ENCODE peak calls at places on chromosome 17, in four cellular contexts. One of them, this sample, is unnamed.

GRCh38 chr17:42017866-42018200 is 594 bp upstream of the DNAJC7 start:
- DNase-seq in HepG2: peak
- DNase-seq in GM12878: no peak
- DNase-seq in K562: peak
- DNase-seq in this sample: no peak

GRCh38 chr17:71163121-71163812 is 957.6 kb upstream of the SOX9 start:
- DNase-seq in HepG2: no peak
- DNase-seq in GM12878: no peak
- DNase-seq in K562: no peak
- DNase-seq in this sample: peak

GRCh38 chr17:13671341-13671740 is 69.6 kb upstream of the HS3ST3A1 start:
- DNase-seq in HepG2: no peak
- DNase-seq in GM12878: no peak
- DNase-seq in K562: no peak
- DNase-seq in this sample: no peak

GRCh38 chr17:58520843-58521430 is 6.5 kb upstream of the MTMR4 start:
- DNase-seq in HepG2: peak
- DNase-seq in GM12878: no peak
- DNase-seq in K562: no peak
- DNase-seq in this sample: peak

GRCh38 chr17:35614835-35615234 is 27.7 kb downstream of the AP2B1 start:
- DNase-seq in HepG2: no peak
- DNase-seq in GM12878: no peak
- DNase-seq in K562: no peak
- DNase-seq in this sample: no peak

GRCh38 chr17:37787055-37787720 is 42.3 kb upstream of the HNF1B start:
- DNase-seq in HepG2: peak
- DNase-seq in GM12878: no peak
- DNase-seq in K562: no peak
- DNase-seq in this sample: no peak

GRCh38 chr17:73232587-73233373 is 28.9 kb downstream of the CPSF4L start:
- DNase-seq in HepG2: no peak
- DNase-seq in GM12878: no peak
- DNase-seq in K562: peak
- DNase-seq in this sample: peak

GRCh38 chr17:34665150-34665802 is 85.9 kb downstream of the TMEM132E start:
- DNase-seq in HepG2: no peak
- DNase-seq in GM12878: no peak
- DNase-seq in K562: no peak
- DNase-seq in this sample: no peak

GRCh38 chr17:2853722-2854580 is 57.7 kb downstream of the RAP1GAP2 start:
- DNase-seq in HepG2: no peak
- DNase-seq in GM12878: no peak
- DNase-seq in K562: no peak
- DNase-seq in this sample: peak

GRCh38 chr17:57669671-57670529 is 75.2 kb downstream of the CCDC182 start:
- DNase-seq in HepG2: no peak
- DNase-seq in GM12878: no peak
- DNase-seq in K562: no peak
- DNase-seq in this sample: no peak

GRCh38 chr17:394718-395095 is 42.1 kb upstream of the RPH3AL start:
- DNase-seq in HepG2: no peak
- DNase-seq in GM12878: no peak
- DNase-seq in K562: no peak
- DNase-seq in this sample: no peak

GRCh38 chr17:41539071-41539492 is 11.0 kb upstream of the KRT19 start:
- DNase-seq in HepG2: peak
- DNase-seq in GM12878: no peak
- DNase-seq in K562: no peak
- DNase-seq in this sample: no peak

GRCh38 chr17:75153854-75154194 is 488 bp downstream of the JPT1 start:
- DNase-seq in HepG2: no peak
- DNase-seq in GM12878: no peak
- DNase-seq in K562: peak
- DNase-seq in this sample: no peak

GRCh38 chr17:15048933-15049539 is 216.1 kb downstream of the PMP22 start:
- DNase-seq in HepG2: no peak
- DNase-seq in GM12878: no peak
- DNase-seq in K562: no peak
- DNase-seq in this sample: no peak

GRCh38 chr17:65154770-65155589 is 17.8 kb downstream of the RGS9 start:
- DNase-seq in HepG2: no peak
- DNase-seq in GM12878: no peak
- DNase-seq in K562: no peak
- DNase-seq in this sample: no peak

GRCh38 chr17:54901230-54901847 is 687 bp downstream of the TOM1L1 start:
- DNase-seq in HepG2: peak
- DNase-seq in GM12878: no peak
- DNase-seq in K562: peak
- DNase-seq in this sample: peak

GRCh38 chr17:76538941-76539340 is 903 bp upstream of the PRCD start:
- DNase-seq in HepG2: no peak
- DNase-seq in GM12878: no peak
- DNase-seq in K562: no peak
- DNase-seq in this sample: no peak

GRCh38 chr17:20121359-20122235 is 112.4 kb downstream of the SPECC1 start:
- DNase-seq in HepG2: peak
- DNase-seq in GM12878: peak
- DNase-seq in K562: peak
- DNase-seq in this sample: peak

GRCh38 chr17:40347319-40348135 is 17.0 kb downstream of the GJD3 start:
- DNase-seq in HepG2: no peak
- DNase-seq in GM12878: no peak
- DNase-seq in K562: peak
- DNase-seq in this sample: no peak

DNA sequence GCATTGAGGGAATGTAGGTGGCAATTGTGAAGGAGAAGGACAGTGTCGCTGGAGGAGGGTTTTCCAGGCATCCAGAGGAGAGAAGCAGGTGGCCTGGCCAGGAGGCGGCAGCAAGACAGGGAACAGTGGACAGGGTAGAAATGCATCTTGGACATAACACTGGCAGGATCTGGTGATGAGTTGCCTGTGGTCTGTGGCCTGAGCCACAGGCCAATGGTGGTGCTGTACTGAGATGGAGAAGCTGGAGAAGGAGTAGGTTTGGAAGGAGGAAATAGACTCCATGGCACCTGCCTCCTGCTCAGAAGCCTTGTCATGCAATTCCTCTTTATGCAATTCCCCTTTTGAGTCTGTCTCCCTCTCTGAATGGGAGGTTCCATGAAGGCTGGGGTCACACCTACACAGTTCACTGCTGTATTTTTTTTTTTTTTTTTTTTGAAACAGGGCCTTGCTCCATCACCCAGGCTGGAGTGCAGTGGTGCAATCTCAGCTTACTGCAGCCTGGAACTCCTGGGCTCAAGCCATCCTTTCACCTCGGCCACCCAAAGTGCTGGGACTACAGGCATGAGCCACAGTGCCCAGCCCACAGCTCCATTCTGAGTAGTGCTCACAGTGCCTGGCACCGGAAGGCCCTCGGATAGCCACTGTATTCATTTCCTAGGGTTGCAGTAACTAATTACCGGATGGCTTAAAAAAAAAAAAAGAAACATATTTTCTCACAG is 13.5 kb upstream of the CACNG4 start:
- DNase-seq in HepG2: no peak
- DNase-seq in GM12878: no peak
- DNase-seq in K562: no peak
- DNase-seq in this sample: no peak
- TF ChIP-seq BHLHE40 in HepG2: no peak
- TF ChIP-seq BHLHE40 in GM12878: no peak
- TF ChIP-seq BHLHE40 in K562: no peak
- TF ChIP-seq BHLHE40 in this sample: no peak

DNA sequence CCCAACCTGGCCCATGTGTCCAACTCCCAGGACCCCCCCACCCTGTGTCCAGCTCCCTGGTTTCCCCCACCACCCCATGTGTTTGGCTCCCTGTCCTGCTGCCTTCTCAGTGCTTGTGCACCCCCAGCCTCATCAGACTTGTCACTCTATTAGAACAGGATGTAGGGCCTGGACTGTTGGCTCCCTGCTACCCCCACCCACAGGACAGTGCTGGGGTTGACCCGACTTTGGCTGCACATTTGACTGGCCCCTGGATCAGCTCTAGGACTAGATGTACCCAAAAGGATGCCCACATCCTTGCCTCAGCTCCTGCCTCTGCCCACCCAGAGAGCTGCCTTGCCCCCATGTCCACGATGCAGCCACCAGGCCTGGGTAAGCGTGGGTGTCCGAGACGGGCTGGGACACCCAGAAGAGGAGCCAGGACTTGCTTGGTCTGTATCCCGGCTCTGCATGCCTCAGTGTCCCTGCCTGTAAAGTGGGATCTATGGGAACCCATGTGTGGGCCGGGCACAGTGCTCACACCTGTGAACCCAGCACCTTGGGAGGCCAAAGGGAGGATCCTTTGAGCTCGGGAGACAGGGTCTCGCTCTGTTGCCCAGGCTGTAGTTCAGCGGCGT is 1.5 kb upstream of the CCDC57 start:
- DNase-seq in HepG2: no peak
- DNase-seq in GM12878: no peak
- DNase-seq in K562: no peak
- DNase-seq in this sample: no peak
- TF ChIP-seq FOXK2 in HepG2: no peak
- TF ChIP-seq FOXK2 in GM12878: no peak
- TF ChIP-seq FOXK2 in K562: no peak
- TF ChIP-seq FOXK2 in this sample: no peak

DNA sequence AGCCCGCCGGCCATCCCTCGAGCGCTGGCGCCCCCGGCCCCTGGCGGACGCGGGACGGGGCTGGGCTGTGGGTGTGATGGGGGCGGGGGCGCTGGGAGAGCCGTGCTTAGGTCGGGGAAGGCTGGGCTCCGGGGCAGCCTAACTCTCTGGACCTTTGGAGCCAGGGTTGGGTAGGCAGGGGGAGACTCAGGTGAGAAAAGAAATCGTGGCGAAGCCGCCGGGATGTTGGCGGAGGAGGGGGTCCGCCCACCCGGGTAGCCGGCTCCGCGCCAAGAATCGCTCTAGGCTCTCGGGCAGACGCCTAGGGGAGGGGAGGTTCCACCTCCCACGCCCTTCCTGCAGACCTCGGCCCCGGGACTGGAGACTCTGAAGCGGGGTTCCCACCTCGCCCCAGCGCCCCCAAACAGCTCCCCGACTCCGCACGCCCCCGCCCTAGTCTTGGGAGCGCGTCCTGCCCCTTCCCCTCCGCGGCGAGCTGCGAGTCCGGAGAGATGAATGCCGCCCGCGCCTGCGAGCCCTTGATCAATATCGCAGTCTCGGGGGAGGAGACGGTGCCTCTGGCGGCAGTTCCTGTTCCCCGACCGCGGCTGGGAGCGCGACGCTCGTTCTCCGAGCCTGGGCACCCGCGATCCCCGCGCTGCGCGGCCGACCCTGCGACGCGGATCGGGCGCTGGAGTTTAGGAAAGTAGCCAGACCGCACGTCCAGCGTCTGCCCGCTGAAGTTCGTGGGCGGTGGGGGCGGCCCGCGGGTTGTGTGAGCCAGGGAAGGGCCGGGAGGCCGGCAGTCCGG is 658 bp downstream of the CRHR1 start:
- DNase-seq in HepG2: peak
- DNase-seq in GM12878: no peak
- DNase-seq in K562: peak
- DNase-seq in this sample: peak
- TF ChIP-seq TARDBP in HepG2: no peak
- TF ChIP-seq TARDBP in GM12878: no peak
- TF ChIP-seq TARDBP in K562: no peak
- TF ChIP-seq TARDBP in this sample: no peak

DNA sequence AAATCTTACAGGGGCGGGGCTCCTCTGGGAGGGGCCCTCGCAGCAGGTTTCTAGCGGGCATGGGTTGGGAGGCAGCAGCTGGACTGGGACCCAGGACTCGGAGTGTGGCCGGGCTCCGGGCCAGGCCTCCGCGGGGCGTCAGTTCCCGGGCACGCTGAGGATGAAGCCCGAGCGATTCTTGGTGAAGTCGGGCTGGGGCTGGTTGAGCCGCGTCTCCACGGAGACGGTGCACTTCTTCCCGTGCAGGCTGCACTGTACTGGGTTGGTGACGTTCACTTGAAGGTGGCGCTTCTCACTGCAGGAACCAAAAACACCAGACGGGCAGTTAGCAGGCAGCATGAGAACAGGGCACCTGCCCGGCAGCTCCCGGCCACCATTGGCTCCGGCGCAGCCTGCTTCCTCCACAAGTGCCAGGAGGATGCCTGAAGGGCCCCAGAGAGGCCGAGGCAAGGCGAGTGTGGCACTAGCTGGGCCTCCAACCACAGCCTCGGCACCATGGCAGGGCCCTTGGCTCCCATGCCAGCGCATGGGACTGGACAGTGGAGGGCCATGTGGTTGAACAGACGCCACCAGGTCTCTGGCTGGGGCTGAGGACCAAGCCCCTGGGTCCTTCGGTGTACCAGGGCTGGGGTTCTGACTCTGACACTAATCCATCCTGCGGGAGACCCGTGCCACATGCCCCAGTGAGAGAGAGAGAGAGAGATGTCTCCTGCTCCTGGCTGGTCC is 8.0 kb downstream of the CDK5R1 start:
- DNase-seq in HepG2: no peak
- DNase-seq in GM12878: no peak
- DNase-seq in K562: no peak
- DNase-seq in this sample: no peak
- TF ChIP-seq BHLHE40 in HepG2: no peak
- TF ChIP-seq BHLHE40 in GM12878: no peak
- TF ChIP-seq BHLHE40 in K562: no peak
- TF ChIP-seq BHLHE40 in this sample: no peak

DNA sequence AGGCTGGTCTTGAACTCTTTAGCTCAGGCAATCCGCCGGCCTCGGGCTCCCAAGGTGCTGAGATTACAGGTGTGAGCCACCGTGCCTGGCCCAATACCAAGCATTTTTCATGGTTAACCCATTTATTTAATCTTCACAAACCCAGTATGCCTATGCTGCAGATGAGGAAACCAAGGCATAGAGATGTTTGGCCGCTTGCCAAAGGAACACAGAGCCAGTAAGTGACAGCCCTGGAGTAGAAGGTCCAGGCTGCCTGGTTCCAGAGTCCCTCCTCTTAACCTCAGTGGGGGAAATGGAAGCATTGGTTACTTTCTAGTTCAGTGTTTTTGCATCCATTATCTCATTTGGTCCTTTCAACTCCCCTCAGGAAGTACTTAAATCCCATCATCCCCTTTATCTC is 15.3 kb upstream of the ARL5C start:
- DNase-seq in HepG2: no peak
- DNase-seq in GM12878: no peak
- DNase-seq in K562: no peak
- DNase-seq in this sample: no peak
- TF ChIP-seq FOXK2 in HepG2: no peak
- TF ChIP-seq FOXK2 in GM12878: no peak
- TF ChIP-seq FOXK2 in K562: no peak
- TF ChIP-seq FOXK2 in this sample: no peak